ENCODE peak calls at places on chromosomes 13 and 19, in six cellular contexts. R, H, S, U, W and N are unnamed samples.

GRCh38 chr19:19485161-19485997 is 30.0 kb downstream of the TSSK6 start:
- DNase-seq in R (no peak), H (no peak), S (no peak), U (no peak), W (no peak), N (no peak)

GRCh38 chr19:1668339-1669123 is 16.1 kb upstream of the TCF3 start:
- DNase-seq in R (no peak), H (no peak), S (no peak), U (no peak), W (no peak), N (no peak)

GRCh38 chr13:28408235-28408848 is 86.6 kb downstream of the FLT1 start:
- DNase-seq in R (no peak), H (no peak), S (no peak), U (peak), W (no peak), N (no peak)

GRCh38 chr13:109788372-109789195 is 2.2 kb upstream of the IRS2 start:
- DNase-seq in R (no peak), H (no peak), S (no peak), U (no peak), W (no peak), N (no peak)

GRCh38 chr19:49161987-49162386 is 4.4 kb downstream of the TRPM4 start:
- DNase-seq in R (no peak), H (no peak), S (no peak), U (no peak), W (no peak), N (no peak)

GRCh38 chr19:42628411-42629135 is 33.8 kb upstream of the CEACAM8 start:
- DNase-seq in R (no peak), H (no peak), S (no peak), U (no peak), W (no peak), N (no peak)

GRCh38 chr19:17855333-17856152 is 4.2 kb upstream of the RPL18A start:
- DNase-seq in R (no peak), H (peak), S (no peak), U (peak), W (peak), N (peak)

GRCh38 chr13:29594310-29594709 is 1.2 kb downstream of the SLC7A1 start:
- DNase-seq in R (peak), H (peak), S (no peak), U (no peak), W (peak), N (peak)

GRCh38 chr19:42272989-42273406 is 3.9 kb downstream of the CIC start:
- DNase-seq in R (no peak), H (no peak), S (no peak), U (no peak), W (no peak), N (no peak)

GRCh38 chr13:103009061-103009840 is 57.0 kb downstream of the SLC10A2 start:
- DNase-seq in R (no peak), H (no peak), S (no peak), U (no peak), W (no peak), N (no peak)

GRCh38 chr13:52665325-52665724 is 12.7 kb downstream of the SUGT1 start:
- DNase-seq in R (no peak), H (no peak), S (no peak), U (peak), W (peak), N (no peak)

GRCh38 chr19:47274891-47275865 is 493 bp downstream of the INAFM1 start:
- DNase-seq in R (no peak), H (no peak), S (no peak), U (peak), W (no peak), N (peak)

GRCh38 chr19:29817316-29817715 is 5.5 kb downstream of the CCNE1 start:
- DNase-seq in R (no peak), H (no peak), S (no peak), U (no peak), W (no peak), N (no peak)

GRCh38 chr19:56608274-56608964 is 13.3 kb downstream of the ZNF71 start:
- DNase-seq in R (no peak), H (no peak), S (no peak), U (no peak), W (no peak), N (no peak)

GRCh38 chr19:1115646-1116420 is 12.0 kb downstream of the GPX4 start:
- DNase-seq in R (no peak), H (no peak), S (no peak), U (no peak), W (no peak), N (no peak)

GRCh38 chr19:12939292-12939606 is 840 bp downstream of the CALR start:
- DNase-seq in R (no peak), H (no peak), S (no peak), U (no peak), W (no peak), N (no peak)

GRCh38 chr19:12938536-12939291 is at the start of gene CALR:
- DNase-seq in R (no peak), H (no peak), S (no peak), U (peak), W (no peak), N (peak)

GRCh38 chr19:12943437-12944044 is 2.1 kb upstream of the RAD23A start:
- DNase-seq in R (no peak), H (no peak), S (no peak), U (no peak), W (no peak), N (no peak)

GRCh38 chr19:12939908-12940533 is 1.6 kb downstream of the CALR start:
- DNase-seq in R (no peak), H (no peak), S (no peak), U (peak), W (no peak), N (no peak)

DNA sequence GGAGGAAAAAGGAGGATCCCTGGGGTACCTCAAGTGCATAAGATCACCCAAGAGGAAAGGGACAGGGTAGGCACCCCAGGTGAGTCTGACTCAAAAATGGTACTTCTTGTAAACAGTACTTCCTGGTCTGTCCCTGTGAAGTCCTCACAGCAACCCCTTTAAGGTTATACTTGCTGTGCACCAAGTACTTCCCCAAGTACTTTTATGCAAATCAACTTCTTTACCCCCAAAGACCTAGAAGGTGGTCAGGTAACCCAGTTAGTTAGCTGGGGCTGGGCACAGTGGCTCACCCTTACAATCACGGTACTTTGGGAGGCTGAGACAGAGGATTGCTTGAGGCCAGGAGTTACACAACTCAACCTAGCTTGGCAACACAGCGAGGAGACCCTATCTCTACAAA is 2.5 kb downstream of the CALR start:
- DNase-seq in R (no peak), H (no peak), S (no peak), U (no peak), W (no peak), N (no peak)
- TF ChIP-seq POLR2A in R (no peak), H (no peak), S (peak), U (no peak), W (no peak), N (no peak)

GRCh38 chr13:40666905-40667621 is 622 bp upstream of the FOXO1 start:
- DNase-seq in R (no peak), H (no peak), S (no peak), U (peak), W (peak), N (peak)

GRCh38 chr13:40664100-40665060 is 2.1 kb downstream of the FOXO1 start:
- DNase-seq in R (peak), H (no peak), S (no peak), U (peak), W (peak), N (peak)

GRCh38 chr13:40666058-40666904 is at the start of gene FOXO1:
- DNase-seq in R (peak), H (no peak), S (no peak), U (peak), W (peak), N (peak)

GRCh38 chr13:40665754-40666057 is 735 bp downstream of the FOXO1 start:
- DNase-seq in R (peak), H (no peak), S (no peak), U (peak), W (no peak), N (no peak)

DNA sequence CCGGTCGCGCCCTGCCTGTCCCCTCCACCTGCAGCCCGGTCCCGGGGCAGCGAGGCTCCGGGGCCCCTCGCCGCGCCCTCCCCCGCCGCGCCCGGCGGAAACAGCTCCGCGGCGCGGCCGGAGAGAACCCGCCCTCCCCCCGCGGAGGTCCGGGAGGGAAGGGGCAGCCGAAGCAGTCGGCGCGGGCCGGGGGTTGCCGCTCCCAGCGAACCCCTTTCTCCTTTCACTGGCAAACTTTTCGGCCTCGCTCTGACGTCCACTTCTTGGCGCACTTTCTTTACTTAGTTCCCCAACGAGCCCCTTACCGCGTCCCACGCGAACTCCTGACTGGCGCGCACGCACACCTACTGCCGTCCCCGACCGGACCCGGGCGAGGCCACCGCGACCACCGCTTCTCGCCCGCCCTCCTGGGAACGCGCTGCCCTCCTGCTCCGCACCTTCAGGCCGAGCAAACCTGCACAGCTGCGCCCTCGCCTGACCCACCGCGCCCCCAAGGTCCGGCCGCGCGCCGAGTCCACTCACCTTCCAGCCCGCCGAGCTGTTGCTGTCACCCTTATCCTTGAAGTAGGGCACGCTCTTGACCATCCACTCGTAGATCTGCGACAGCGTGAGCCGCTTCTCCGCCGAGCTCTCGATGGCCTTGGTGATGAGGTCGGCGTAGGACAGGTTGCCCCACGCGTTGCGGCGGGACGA is 1.2 kb downstream of the FOXO1 start:
- DNase-seq in R (peak), H (no peak), S (no peak), U (peak), W (no peak), N (no peak)
- TF ChIP-seq TAF1 in R (no peak), H (no peak), S (peak), U (no peak), W (no peak), N (no peak)

GRCh38 chr19:5967994-5968430 is 9.9 kb downstream of the RANBP3 start:
- DNase-seq in R (peak), H (peak), S (no peak), U (peak), W (peak), N (no peak)
- TF ChIP-seq POLR2AphosphoS5 in R (no peak), H (no peak), S (no peak), U (no peak), W (no peak), N (no peak)

GRCh38 chr19:16258440-16258903 is 60.8 kb downstream of the AP1M1 start:
- DNase-seq in R (no peak), H (no peak), S (no peak), U (peak), W (no peak), N (no peak)
- TF ChIP-seq POLR2A in R (no peak), H (no peak), S (no peak), U (peak), W (no peak), N (no peak)

GRCh38 chr13:20796791-20797513 is 23.2 kb upstream of the EEF1AKMT1 start:
- DNase-seq in R (no peak), H (no peak), S (no peak), U (no peak), W (no peak), N (no peak)
- TF ChIP-seq TAF1 in R (no peak), H (no peak), S (no peak), U (no peak), W (no peak), N (no peak)

GRCh38 chr19:7676376-7676775 is 514 bp upstream of the MCEMP1 start:
- DNase-seq in R (no peak), H (no peak), S (no peak), U (no peak), W (no peak), N (no peak)

GRCh38 chr19:7677664-7678311 is 898 bp downstream of the MCEMP1 start:
- DNase-seq in R (no peak), H (no peak), S (no peak), U (no peak), W (peak), N (no peak)

GRCh38 chr19:7679017-7679720 is 1.5 kb upstream of the TRAPPC5 start:
- DNase-seq in R (no peak), H (no peak), S (no peak), U (peak), W (peak), N (no peak)

GRCh38 chr19:7673995-7674667 is 2.8 kb upstream of the MCEMP1 start:
- DNase-seq in R (no peak), H (no peak), S (no peak), U (peak), W (peak), N (no peak)

DNA sequence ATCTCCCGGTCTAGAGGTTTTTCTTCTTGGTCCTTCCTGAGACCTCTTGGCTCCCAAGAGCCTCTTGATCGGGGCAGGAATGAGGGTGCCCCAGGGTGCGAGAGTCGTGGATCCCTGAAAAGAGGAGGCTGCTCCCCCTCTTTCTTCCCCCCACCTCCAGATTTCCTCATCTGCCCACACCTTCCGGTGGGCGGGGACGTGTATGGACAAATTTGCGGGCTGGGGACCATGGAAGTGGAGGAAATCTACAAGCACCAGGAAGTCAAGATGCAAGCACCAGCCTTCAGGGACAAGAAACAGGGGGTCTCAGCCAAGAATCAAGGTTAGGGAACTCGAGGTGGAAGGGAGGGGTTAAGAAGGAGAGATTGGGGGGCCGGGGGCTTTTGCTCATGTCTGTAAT is at the start of gene MCEMP1:
- DNase-seq in R (no peak), H (no peak), S (no peak), U (no peak), W (no peak), N (no peak)
- TF ChIP-seq POLR2AphosphoS5 in R (no peak), H (no peak), S (no peak), U (no peak), W (no peak), N (no peak)

DNA sequence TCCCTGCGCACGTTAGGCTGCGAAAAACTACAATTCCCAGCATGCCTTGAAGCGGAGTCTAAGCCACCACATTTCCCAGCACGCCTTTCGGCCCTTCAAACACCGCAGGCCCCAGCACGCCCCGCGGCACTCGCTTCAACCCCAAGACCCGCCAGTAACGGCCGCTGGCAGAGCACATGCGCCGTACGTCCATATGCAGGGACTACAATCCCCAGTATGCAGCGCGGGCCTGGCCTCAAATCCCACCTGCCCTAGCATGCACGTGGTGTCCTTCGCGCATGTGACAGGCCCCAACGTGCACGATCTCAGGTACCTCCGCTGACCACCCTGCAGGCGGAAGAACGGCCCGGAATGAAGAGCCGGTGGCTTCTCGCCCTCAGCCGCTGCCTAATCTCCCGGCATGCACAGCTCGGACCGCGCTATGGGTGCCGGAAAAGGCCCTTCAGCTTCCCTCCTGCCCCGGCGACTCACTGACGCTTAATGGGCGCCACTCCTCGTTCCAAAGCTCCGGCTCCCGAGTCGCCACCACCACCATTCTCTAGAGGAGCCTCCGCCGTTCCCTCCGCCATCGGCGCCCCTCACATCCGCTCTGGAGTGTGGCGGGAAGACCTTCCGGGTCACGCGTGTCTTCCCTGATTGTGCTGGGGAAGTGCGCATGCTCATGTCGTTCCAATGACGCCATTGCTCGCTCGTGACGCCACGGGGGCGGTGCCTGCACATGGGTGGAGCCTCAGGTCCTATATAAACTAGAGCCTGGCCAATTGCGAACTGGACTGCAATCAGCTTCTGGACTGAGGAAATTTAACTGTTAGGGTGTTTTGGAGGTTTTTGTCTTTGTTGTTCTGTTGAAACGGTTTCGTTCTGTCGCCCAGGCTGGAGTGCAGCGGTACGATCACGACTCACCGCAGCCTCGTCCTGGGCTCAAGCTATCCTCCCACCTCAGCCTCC is at the start of gene DUS3L:
- DNase-seq in R (peak), H (peak), S (peak), U (peak), W (peak), N (peak)
- TF ChIP-seq POLR2A in R (peak), H (peak), S (peak), U (peak), W (peak), N (peak)